ENCODE peak calls at places on chromosomes 1 and 21, in ten cellular contexts. O is ovary, L is HCT116, K is Peyer's patch, G is body of pancreas, R is suprapubic skin, F is H1, Y is breast epithelium, S is tibial nerve, U is spleen. H is an unnamed sample. For H3K4me1, the result is how much of the 10 kb centered on the place peaks cover.

GRCh38 chr21:29434081-29434480 is 135.4 kb downstream of the BACH1 start:
- DNase-seq in R (no peak), O (no peak), K (no peak), L (no peak), Y (no peak), S (no peak), U (no peak), F (no peak), G (no peak), H (no peak)

GRCh38 chr1:24094554-24094953 is 17.4 kb downstream of the MYOM3 start:
- DNase-seq in U (no peak), Y (no peak), F (peak), O (no peak), R (no peak), K (peak), G (no peak), L (no peak), S (no peak), H (no peak)

GRCh38 chr1:3455630-3456448 is 1.4 kb downstream of the ARHGEF16 start:
- DNase-seq in F (no peak), U (no peak), S (no peak), O (no peak), K (no peak), R (no peak), G (no peak), Y (no peak), L (no peak), H (no peak)

GRCh38 chr1:217311766-217312165 is 319.1 kb downstream of the GPATCH2 start:
- DNase-seq in U (no peak), S (no peak), F (no peak), L (no peak), G (peak), R (no peak), K (no peak), O (no peak), Y (no peak), H (no peak)

GRCh38 chr1:28097100-28097472 is 8.7 kb upstream of the EYA3 start:
- DNase-seq in Y (no peak), L (no peak), R (no peak), K (no peak), U (no peak), O (no peak), S (no peak), G (no peak), F (peak), H (no peak)

GRCh38 chr1:203557958-203558760 is 64.2 kb downstream of the OPTC start:
- DNase-seq in S (peak), K (no peak), U (no peak), Y (no peak), O (peak), G (peak), L (no peak), R (peak), F (no peak), H (no peak)

GRCh38 chr21:46295996-46296752 is 10.0 kb downstream of the YBEY start:
- DNase-seq in U (peak), L (no peak), G (peak), K (peak), Y (peak), F (peak), R (peak), O (peak), S (peak), H (peak)

GRCh38 chr1:41241748-41242644 is at the start of gene SCMH1:
- DNase-seq in L (no peak), Y (no peak), S (peak), O (peak), K (peak), U (peak), R (peak), F (peak), G (peak), H (peak)

GRCh38 chr21:26982767-26983166 is 15.9 kb upstream of the ADAMTS5 start:
- DNase-seq in G (peak), U (no peak), L (no peak), Y (no peak), S (no peak), K (no peak), O (no peak), F (no peak), R (no peak), H (peak)

GRCh38 chr21:24509131-24509530 is 1098.2 kb downstream of the MRPL39 start:
- DNase-seq in L (no peak), S (no peak), O (no peak), K (no peak), F (no peak), Y (no peak), G (no peak), U (no peak), R (no peak), H (no peak)

GRCh38 chr1:55362558-55362957 is 147.4 kb upstream of the USP24 start:
- DNase-seq in S (peak), G (no peak), Y (no peak), R (no peak), K (no peak), F (no peak), O (no peak), L (no peak), U (no peak), H (no peak)

GRCh38 chr1:5780324-5780716 is 211.9 kb downstream of the NPHP4 start:
- DNase-seq in O (no peak), K (no peak), U (no peak), S (no peak), F (no peak), R (no peak), L (no peak), G (no peak), Y (no peak), H (no peak)

GRCh38 chr1:18769140-18769539 is 90.3 kb downstream of the TAS1R2 start:
- DNase-seq in O (no peak), K (no peak), R (no peak), S (no peak), U (no peak), G (no peak), F (no peak), Y (no peak), L (no peak), H (no peak)

GRCh38 chr1:52707927-52708655 is 9.9 kb upstream of the COA7 start:
- DNase-seq in L (no peak), K (no peak), U (peak), R (no peak), O (no peak), F (no peak), Y (no peak), S (no peak), G (no peak), H (no peak)

GRCh38 chr1:1430114-1430982 is 5.1 kb upstream of the VWA1 start:
- DNase-seq in U (peak), K (peak), F (peak), L (no peak), G (peak), R (no peak), O (peak), Y (peak), S (peak), H (peak)

GRCh38 chr1:6459850-6460265 is 6.1 kb downstream of the TNFRSF25 start:
- DNase-seq in F (no peak), S (no peak), U (no peak), L (no peak), O (no peak), Y (no peak), G (no peak), R (no peak), K (no peak), H (no peak)

GRCh38 chr1:230427981-230428380 is 1.8 kb upstream of the PGBD5 start:
- DNase-seq in S (no peak), R (no peak), Y (no peak), G (no peak), F (no peak), O (no peak), K (no peak), L (no peak), U (no peak), H (no peak)

GRCh38 chr1:167474191-167474641 is 44.1 kb downstream of the CD247 start:
- DNase-seq in S (no peak), G (no peak), R (no peak), Y (peak), K (no peak), F (no peak), U (no peak), L (no peak), O (no peak), H (peak)

GRCh38 chr1:167473761-167474160 is 44.6 kb downstream of the CD247 start:
- DNase-seq in L (no peak), R (no peak), S (no peak), F (no peak), U (no peak), K (no peak), Y (no peak), O (no peak), G (no peak), H (no peak)

GRCh38 chr1:167469280-167469965 is 48.9 kb downstream of the CD247 start:
- DNase-seq in L (no peak), F (no peak), R (no peak), K (no peak), U (no peak), Y (no peak), S (no peak), O (no peak), G (no peak), H (peak)

GRCh38 chr1:167476061-167476460 is 42.3 kb downstream of the CD247 start:
- DNase-seq in O (no peak), Y (no peak), L (no peak), U (no peak), K (no peak), F (no peak), G (no peak), S (no peak), R (no peak), H (no peak)

DNA sequence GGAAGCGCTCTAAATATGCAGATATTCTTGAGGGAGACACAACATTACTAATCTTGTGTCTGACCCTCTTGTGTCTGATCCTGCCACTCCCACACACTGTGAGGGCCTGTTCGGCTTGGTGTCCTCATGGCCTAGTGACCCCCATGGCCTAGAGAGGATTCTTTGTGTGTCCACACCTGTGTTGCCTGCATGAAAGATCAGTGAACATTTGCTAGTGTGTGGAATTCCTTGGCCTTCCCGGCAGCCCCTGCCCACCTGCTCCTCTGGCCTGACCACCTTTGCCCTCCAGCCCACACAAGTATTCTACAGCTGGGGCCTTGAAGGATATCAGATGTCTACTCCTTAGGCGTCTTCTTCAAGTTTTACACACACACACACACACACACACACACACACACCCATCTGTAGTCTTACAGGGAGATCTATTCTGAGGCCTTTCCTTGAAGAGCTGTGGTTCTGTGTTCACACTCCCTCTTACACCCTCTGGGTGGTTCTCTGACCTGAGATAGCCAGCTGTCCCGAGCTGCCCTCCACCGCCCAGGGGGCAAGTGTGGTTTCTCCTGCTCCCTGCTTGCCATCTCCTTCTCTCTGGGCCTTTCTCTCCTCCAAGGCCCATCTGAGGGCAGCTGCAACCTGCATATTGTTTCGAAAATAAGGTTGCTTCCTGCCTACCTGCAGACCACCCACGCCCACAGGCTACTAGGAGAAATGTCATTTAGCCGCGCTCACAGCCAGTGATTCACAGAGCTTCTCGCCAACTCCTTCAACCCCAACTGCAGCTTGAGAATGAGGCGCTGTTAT is 45.4 kb downstream of the CD247 start:
- DNase-seq in U (no peak), S (no peak), F (no peak), O (no peak), G (no peak), Y (peak), L (no peak), K (no peak), R (no peak), H (no peak)
- TF ChIP-seq POLR2A in U (no peak), S (no peak), F (no peak), O (no peak), G (no peak), Y (no peak), L (no peak), K (no peak), R (no peak), H (no peak)

GRCh38 chr21:44649701-44650100 is 3.5 kb downstream of the KRTAP10-11 start:
- DNase-seq in L (no peak), U (no peak), G (no peak), Y (no peak), K (no peak), O (no peak), S (no peak), R (no peak), F (no peak), H (no peak)

GRCh38 chr21:44653123-44653522 is 1.3 kb downstream of the KRTAP12-4 start:
- DNase-seq in O (no peak), K (no peak), R (no peak), U (no peak), F (no peak), Y (no peak), S (no peak), G (no peak), L (no peak), H (no peak)

GRCh38 chr21:44648557-44649311 is 2.5 kb downstream of the KRTAP10-11 start:
- DNase-seq in S (no peak), Y (no peak), G (no peak), R (no peak), K (no peak), O (no peak), U (no peak), F (no peak), L (no peak), H (no peak)

GRCh38 chr21:44650973-44651675 is 3.3 kb downstream of the KRTAP12-4 start:
- DNase-seq in U (no peak), R (no peak), G (no peak), O (no peak), L (no peak), F (no peak), Y (no peak), K (no peak), S (no peak), H (no peak)

DNA sequence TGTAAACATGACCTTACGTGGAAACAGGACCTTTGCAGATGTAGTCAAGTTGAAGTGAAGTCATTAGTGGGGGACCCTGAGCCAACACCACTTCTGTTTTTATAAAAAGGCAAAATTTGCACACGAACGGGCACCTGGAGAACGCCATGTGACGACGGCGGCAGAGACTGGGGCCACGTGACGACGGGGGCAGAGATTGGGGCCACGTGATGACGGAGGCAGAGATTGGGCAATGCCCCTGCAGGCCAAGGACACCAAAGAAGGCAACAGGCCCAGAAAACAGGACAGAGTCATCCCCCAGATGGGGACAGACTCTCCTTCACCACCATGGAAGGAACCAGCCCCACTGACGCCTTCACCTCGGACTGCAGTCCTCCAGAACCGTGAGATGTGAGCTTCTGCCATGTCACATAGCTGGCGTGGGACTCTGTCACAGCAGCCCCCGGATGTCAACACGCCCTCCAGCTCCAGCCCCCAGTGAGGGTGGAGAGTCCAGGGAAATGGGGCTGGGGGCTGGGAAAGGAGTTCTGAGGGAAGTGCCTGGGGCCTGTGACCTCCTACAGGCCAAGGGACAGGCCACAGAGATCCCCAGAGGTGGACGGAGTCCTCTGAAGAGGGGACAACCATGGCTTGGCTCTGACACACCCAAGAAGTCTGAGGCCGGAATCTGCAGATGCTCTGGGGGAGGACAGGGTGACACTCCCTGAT is 4.0 kb downstream of the KRTAP12-4 start:
- DNase-seq in L (no peak), S (no peak), U (no peak), K (no peak), O (no peak), G (no peak), F (no peak), R (no peak), Y (no peak), H (no peak)
- H3K4me1 ChIP-seq in L (under half), S (under half), U (under half), K (under half), O (under half), G (under half), F (under half), R (under half), Y (under half), H (under half)

GRCh38 chr1:235650341-235651169 is 971 bp upstream of the GNG4 start:
- DNase-seq in G (peak), S (no peak), U (peak), L (no peak), O (peak), Y (no peak), F (peak), R (no peak), K (no peak), H (peak)
- H3K27ac ChIP-seq in G (no peak), S (no peak), U (no peak), L (no peak), O (peak), Y (no peak), F (peak), R (no peak), K (peak), H (no peak)

GRCh38 chr1:114137497-114137896 is 16.2 kb downstream of the SYT6 start:
- DNase-seq in K (no peak), G (no peak), L (no peak), R (no peak), S (no peak), F (no peak), Y (no peak), O (no peak), U (peak), H (no peak)

GRCh38 chr1:114131526-114132220 is 22.0 kb downstream of the SYT6 start:
- DNase-seq in O (no peak), L (no peak), G (no peak), R (no peak), S (no peak), Y (no peak), K (no peak), U (peak), F (no peak), H (no peak)

GRCh38 chr1:114135806-114136205 is 17.9 kb downstream of the SYT6 start:
- DNase-seq in Y (no peak), O (no peak), R (no peak), K (no peak), L (no peak), U (peak), S (no peak), F (no peak), G (no peak), H (no peak)

GRCh38 chr1:114130846-114131525 is 22.7 kb downstream of the SYT6 start:
- DNase-seq in O (no peak), R (no peak), K (no peak), G (no peak), Y (no peak), U (peak), S (no peak), L (no peak), F (no peak), H (no peak)

GRCh38 chr1:114134518-114134917 is 19.2 kb downstream of the SYT6 start:
- DNase-seq in F (no peak), Y (no peak), G (peak), R (no peak), U (peak), S (no peak), K (no peak), O (no peak), L (no peak), H (no peak)
- TF ChIP-seq POLR2A in F (no peak), Y (no peak), G (no peak), R (no peak), U (no peak), S (no peak), K (no peak), O (no peak), L (no peak), H (no peak)

H was measured in thyroid gland.